ENCODE peak calls at places on chromosomes 11 and 22, in seven cellular contexts. T, A, X, E, U, Z and K are unnamed samples.
A peak's percentile ranks its signal among the peaks of the same experiment; 100 is the strongest.

GRCh38 chr22:38881464-38881871 is 9.5 kb upstream of the CBX6 start:
- DNase-seq in Z (no peak), X (no peak), A (no peak), E (no peak), T (peak; percentile 55), U (peak; percentile 43), K (no peak)

GRCh38 chr11:5967708-5968107 is 586 bp downstream of the OR56A5 start:
- DNase-seq in E (no peak), U (no peak), A (no peak), X (peak; percentile 68), Z (peak; percentile 64), T (no peak), K (no peak)

GRCh38 chr22:26894766-26895485 is 237.5 kb downstream of the MIAT start:
- DNase-seq in A (no peak), E (peak; percentile 82), U (peak; percentile 89), X (peak; percentile 94), Z (peak; percentile 89), T (peak; percentile 96), K (peak; percentile 86)

GRCh38 chr22:31148953-31149627 is 8.8 kb upstream of the PLA2G3 start:
- DNase-seq in E (peak; percentile 75), Z (peak; percentile 48), X (peak; percentile 61), U (no peak), A (no peak), T (peak; percentile 67), K (peak; percentile 39)

GRCh38 chr11:69925366-69926196 is 106.4 kb upstream of the FGF3 start:
- DNase-seq in E (no peak), T (no peak), Z (no peak), A (peak; percentile 20), U (no peak), X (no peak), K (no peak)

GRCh38 chr22:45159652-45160462 is 3.9 kb upstream of the NUP50 start:
- DNase-seq in U (no peak), Z (no peak), E (peak; percentile 18), T (peak; percentile 35), X (peak; percentile 46), A (no peak), K (peak; percentile 58)

GRCh38 chr11:85394288-85394687 is 232.9 kb downstream of the DLG2 start:
- DNase-seq in Z (no peak), T (no peak), E (no peak), A (no peak), U (no peak), X (no peak), K (no peak)

GRCh38 chr11:34242037-34242625 is 115.7 kb downstream of the ABTB2 start:
- DNase-seq in E (peak; percentile 33), X (peak; percentile 83), T (peak; percentile 61), U (no peak), Z (peak; percentile 41), A (no peak), K (no peak)

GRCh38 chr22:47631571-47632102 is 869.2 kb downstream of the TBC1D22A start:
- DNase-seq in T (no peak), U (no peak), X (no peak), E (no peak), A (no peak), Z (no peak), K (no peak)

GRCh38 chr22:46077669-46078099 is 72.6 kb upstream of the PPARA start:
- DNase-seq in X (no peak), T (peak; percentile 66), Z (peak; percentile 29), A (peak; percentile 25), E (no peak), U (no peak), K (no peak)

GRCh38 chr22:47213571-47214230 is 451.3 kb downstream of the TBC1D22A start:
- DNase-seq in E (peak; percentile 28), A (no peak), U (no peak), T (no peak), X (no peak), Z (no peak), K (no peak)

GRCh38 chr11:134282121-134283045 is 6.2 kb downstream of the GLB1L3 start:
- DNase-seq in U (no peak), Z (no peak), X (peak; percentile 14), A (no peak), T (no peak), E (no peak), K (no peak)

GRCh38 chr11:64247729-64248531 is 1.2 kb upstream of the PPP1R14B start:
- DNase-seq in A (no peak), Z (no peak), U (no peak), T (no peak), X (no peak), E (no peak), K (no peak)

GRCh38 chr11:2178906-2179494 is 7.4 kb upstream of the TH start:
- DNase-seq in X (peak; percentile 88), E (no peak), U (no peak), A (no peak), T (peak; percentile 88), Z (peak; percentile 82), K (peak; percentile 46)

GRCh38 chr11:70739811-70740474 is 341.6 kb downstream of the CTTN start:
- DNase-seq in U (no peak), Z (no peak), X (no peak), E (no peak), A (no peak), T (no peak), K (no peak)

GRCh38 chr22:41382098-41382578 is 396 bp downstream of the TEF start:
- DNase-seq in Z (peak; percentile 9), T (no peak), E (peak; percentile 53), X (no peak), U (no peak), A (peak; percentile 87), K (no peak)

GRCh38 chr11:46279393-46280099 is 2.1 kb downstream of the CREB3L1 start:
- DNase-seq in A (peak; percentile 68), E (no peak), X (no peak), Z (no peak), U (no peak), T (peak; percentile 81), K (no peak)

GRCh38 chr11:6323291-6323905 is 3.1 kb upstream of the CAVIN3 start:
- DNase-seq in A (no peak), U (no peak), E (no peak), X (no peak), T (no peak), Z (no peak), K (no peak)

GRCh38 chr11:59267196-59267595 is 54.5 kb upstream of the MPEG1 start:
- DNase-seq in A (no peak), X (no peak), E (no peak), U (no peak), T (no peak), Z (no peak), K (no peak)

GRCh38 chr11:131506376-131506775 is 136.0 kb downstream of the NTM start:
- DNase-seq in Z (no peak), A (no peak), U (no peak), T (no peak), E (no peak), X (no peak), K (no peak)

GRCh38 chr11:45100338-45100737 is 46.1 kb upstream of the PRDM11 start:
- DNase-seq in E (peak; percentile 42), A (no peak), U (no peak), Z (peak; percentile 23), T (peak; percentile 35), X (peak; percentile 27), K (no peak)

GRCh38 chr11:94303884-94304459 is 408 bp upstream of the IZUMO1R start:
- DNase-seq in A (no peak), Z (no peak), X (no peak), T (no peak), U (no peak), E (no peak), K (no peak)

GRCh38 chr11:80943226-80943625 is 1502.4 kb upstream of the TENM4 start:
- DNase-seq in T (no peak), E (no peak), A (no peak), Z (no peak), X (no peak), U (no peak), K (no peak)

GRCh38 chr11:12693485-12694181 is 19.4 kb downstream of the TEAD1 start:
- DNase-seq in T (peak; percentile 100), X (peak; percentile 99), A (no peak), Z (peak; percentile 99), U (peak; percentile 92), E (peak; percentile 73), K (peak; percentile 88)

GRCh38 chr11:114027941-114028340 is 31.6 kb upstream of the ZBTB16 start:
- DNase-seq in A (no peak), T (no peak), U (no peak), X (no peak), E (no peak), Z (no peak), K (no peak)
- TF ChIP-seq CTCF in A (no peak), T (peak; percentile 10), U (peak; percentile 4), X (no peak), E (no peak), Z (no peak), K (no peak)

DNA sequence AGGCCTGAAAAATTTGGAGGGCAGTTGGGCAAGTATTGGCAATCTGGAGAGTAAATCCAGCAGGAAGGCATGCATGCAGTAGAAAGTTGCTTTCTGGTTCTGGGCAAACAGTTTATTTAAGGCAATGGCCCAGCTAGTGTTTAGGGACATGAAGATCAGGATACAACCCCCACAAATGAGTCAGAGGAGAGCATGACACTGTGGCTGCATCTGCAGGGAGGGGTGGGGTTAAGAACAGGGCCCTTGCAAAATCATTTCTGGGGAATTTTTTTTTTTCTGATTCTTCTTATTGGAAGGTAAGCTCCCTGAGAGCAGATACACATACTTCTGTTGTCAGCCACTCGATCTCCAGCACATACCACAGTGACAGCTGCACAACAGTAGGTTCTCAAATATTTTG is 61.1 kb downstream of the FDX1 start:
- DNase-seq in X (peak; percentile 76), Z (peak; percentile 61), U (peak; percentile 35), T (peak; percentile 65), A (no peak), E (peak; percentile 5), K (no peak)
- H3K4me3 ChIP-seq in X (no peak overlapping the region), Z (no peak overlapping the region), U (no peak overlapping the region), T (no peak overlapping the region), A (no peak overlapping the region), E (no peak overlapping the region), K (no peak overlapping the region)

GRCh38 chr11:101881586-101881985 is 33.2 kb upstream of the CEP126 start:
- DNase-seq in U (no peak), A (no peak), X (peak; percentile 23), E (no peak), T (no peak), Z (no peak), K (no peak)
- TF ChIP-seq CTCF in U (no peak), A (no peak), X (no peak), E (no peak), T (no peak), Z (no peak), K (no peak)

DNA sequence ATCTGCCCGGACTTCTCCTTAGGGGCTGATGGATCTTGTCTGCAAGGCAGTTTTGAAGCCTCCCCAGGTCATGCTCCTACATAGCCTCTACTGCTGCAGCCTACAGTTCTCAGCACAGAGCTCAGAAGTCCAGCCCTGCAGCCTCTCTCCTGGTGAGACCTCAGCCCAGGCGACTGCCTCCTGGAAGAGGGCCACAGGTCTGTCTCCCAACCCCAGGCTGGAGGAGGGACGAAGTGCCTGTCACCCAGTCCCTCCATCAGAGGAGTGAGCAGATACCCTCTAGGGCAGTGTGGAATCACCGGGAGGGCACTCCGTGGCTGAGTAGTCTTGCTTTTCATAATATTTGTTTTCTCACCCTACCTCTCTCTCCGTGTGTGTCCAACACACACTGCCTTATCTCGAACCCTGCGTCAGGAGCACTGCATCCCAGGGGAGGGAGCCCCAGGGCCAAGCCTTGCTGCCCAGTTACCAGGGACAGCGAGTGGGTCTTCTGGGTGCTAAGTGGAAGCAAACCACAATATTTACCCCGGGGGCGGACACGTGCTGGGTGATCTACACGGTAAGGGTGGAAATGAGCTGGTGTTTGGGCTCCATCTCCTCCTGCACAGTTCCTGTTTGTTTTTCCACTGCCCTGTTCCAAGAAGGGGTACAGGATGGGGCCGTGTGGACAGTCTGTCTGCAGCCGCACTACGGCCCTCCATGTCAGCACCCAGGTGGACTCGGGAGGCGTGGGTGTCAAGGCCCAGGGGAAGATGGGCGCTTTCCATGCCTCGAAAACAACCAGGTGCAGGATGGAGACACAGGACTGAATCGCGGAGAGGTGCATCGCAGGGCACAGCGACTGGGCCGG is 133.8 kb upstream of the HSD17B12 start:
- DNase-seq in X (no peak), A (no peak), T (no peak), U (no peak), E (no peak), Z (no peak), K (no peak)
- H3K4me3 ChIP-seq in X (peak overlapping the region; percentile 26), A (no peak overlapping the region), T (no peak overlapping the region), U (no peak overlapping the region), E (peak overlapping the region; percentile 45), Z (no peak overlapping the region), K (peak overlapping the region; percentile 39)